ENCODE peak calls at places on chromosomes 1 and 21, in eight cellular contexts. One of them, this sample, is unnamed.

GRCh38 chr1:55378582-55378981 is 163.4 kb upstream of the USP24 start:
- DNase-seq in Daoy: peak
- DNase-seq in activated naive CD4-positive, alpha-beta T cell: no peak
- DNase-seq in T-cell: no peak
- DNase-seq in aorta: peak
- DNase-seq in hippocampal formation: no peak
- DNase-seq in posterior cingulate gyrus: no peak
- DNase-seq in stimulated activated CD8-positive, alpha-beta memory T cell treated with anti-CD3 and anti-CD28 coated beads, Interleukin-2, amount 100 ng/mL, for 1 hour: no peak
- DNase-seq in this sample: no peak

GRCh38 chr1:155126494-155127104 is 1.1 kb upstream of the EFNA1 start:
- DNase-seq in aorta: no peak
- DNase-seq in hippocampal formation: peak
- DNase-seq in T-cell: peak
- DNase-seq in stimulated activated CD8-positive, alpha-beta memory T cell treated with anti-CD3 and anti-CD28 coated beads, Interleukin-2, amount 100 ng/mL, for 1 hour: no peak
- DNase-seq in Daoy: peak
- DNase-seq in posterior cingulate gyrus: peak
- DNase-seq in activated naive CD4-positive, alpha-beta T cell: peak
- DNase-seq in this sample: no peak

GRCh38 chr21:15063081-15063820 is 1.5 kb downstream of the NRIP1 start:
- DNase-seq in Daoy: peak
- DNase-seq in posterior cingulate gyrus: no peak
- DNase-seq in T-cell: no peak
- DNase-seq in aorta: no peak
- DNase-seq in activated naive CD4-positive, alpha-beta T cell: no peak
- DNase-seq in stimulated activated CD8-positive, alpha-beta memory T cell treated with anti-CD3 and anti-CD28 coated beads, Interleukin-2, amount 100 ng/mL, for 1 hour: no peak
- DNase-seq in hippocampal formation: no peak
- DNase-seq in this sample: no peak

GRCh38 chr1:67579623-67580394 is 105.2 kb upstream of the GADD45A start:
- DNase-seq in activated naive CD4-positive, alpha-beta T cell: no peak
- DNase-seq in hippocampal formation: no peak
- DNase-seq in T-cell: no peak
- DNase-seq in posterior cingulate gyrus: no peak
- DNase-seq in Daoy: no peak
- DNase-seq in stimulated activated CD8-positive, alpha-beta memory T cell treated with anti-CD3 and anti-CD28 coated beads, Interleukin-2, amount 100 ng/mL, for 1 hour: no peak
- DNase-seq in aorta: no peak
- DNase-seq in this sample: no peak

GRCh38 chr21:45573452-45574035 is 31.3 kb upstream of the SLC19A1 start:
- DNase-seq in hippocampal formation: no peak
- DNase-seq in posterior cingulate gyrus: no peak
- DNase-seq in aorta: no peak
- DNase-seq in activated naive CD4-positive, alpha-beta T cell: no peak
- DNase-seq in T-cell: no peak
- DNase-seq in Daoy: no peak
- DNase-seq in stimulated activated CD8-positive, alpha-beta memory T cell treated with anti-CD3 and anti-CD28 coated beads, Interleukin-2, amount 100 ng/mL, for 1 hour: no peak
- DNase-seq in this sample: no peak

GRCh38 chr1:18724001-18724411 is 93.4 kb downstream of the PAX7 start:
- DNase-seq in posterior cingulate gyrus: peak
- DNase-seq in T-cell: no peak
- DNase-seq in aorta: no peak
- DNase-seq in hippocampal formation: no peak
- DNase-seq in activated naive CD4-positive, alpha-beta T cell: no peak
- DNase-seq in Daoy: no peak
- DNase-seq in stimulated activated CD8-positive, alpha-beta memory T cell treated with anti-CD3 and anti-CD28 coated beads, Interleukin-2, amount 100 ng/mL, for 1 hour: no peak
- DNase-seq in this sample: no peak

GRCh38 chr21:46081022-46081861 is 16.7 kb upstream of the COL6A2 start:
- DNase-seq in Daoy: peak
- DNase-seq in T-cell: no peak
- DNase-seq in aorta: peak
- DNase-seq in activated naive CD4-positive, alpha-beta T cell: no peak
- DNase-seq in posterior cingulate gyrus: no peak
- DNase-seq in stimulated activated CD8-positive, alpha-beta memory T cell treated with anti-CD3 and anti-CD28 coated beads, Interleukin-2, amount 100 ng/mL, for 1 hour: no peak
- DNase-seq in hippocampal formation: no peak
- DNase-seq in this sample: no peak

GRCh38 chr1:12339861-12340557 is 110.2 kb downstream of the VPS13D start:
- DNase-seq in T-cell: no peak
- DNase-seq in posterior cingulate gyrus: no peak
- DNase-seq in Daoy: no peak
- DNase-seq in activated naive CD4-positive, alpha-beta T cell: no peak
- DNase-seq in hippocampal formation: no peak
- DNase-seq in aorta: no peak
- DNase-seq in stimulated activated CD8-positive, alpha-beta memory T cell treated with anti-CD3 and anti-CD28 coated beads, Interleukin-2, amount 100 ng/mL, for 1 hour: no peak
- DNase-seq in this sample: no peak

GRCh38 chr21:38042246-38042645 is 126.0 kb upstream of the KCNJ6 start:
- DNase-seq in Daoy: peak
- DNase-seq in aorta: no peak
- DNase-seq in activated naive CD4-positive, alpha-beta T cell: no peak
- DNase-seq in hippocampal formation: no peak
- DNase-seq in posterior cingulate gyrus: no peak
- DNase-seq in stimulated activated CD8-positive, alpha-beta memory T cell treated with anti-CD3 and anti-CD28 coated beads, Interleukin-2, amount 100 ng/mL, for 1 hour: no peak
- DNase-seq in T-cell: no peak
- DNase-seq in this sample: no peak